ENCODE peak calls at places on chromosomes 4 and X, in six cellular contexts. B is heart left ventricle, S is A673, G is uterus, F is C1 segment of cervical spinal cord, J is neuronal stem cell. N is an unnamed sample.
A peak's percentile ranks its signal among the peaks of the same experiment; 100 is the strongest.

GRCh38 chrX:110699109-110699508 is 96.5 kb downstream of the CHRDL1 start:
- DNase-seq in F (no peak), B (no peak), G (no peak), S (no peak), J (no peak), N (no peak)

GRCh38 chr4:98838977-98839618 is 89.8 kb downstream of the EIF4E start:
- DNase-seq in J (no peak), B (no peak), F (no peak), G (no peak), S (peak; percentile 65), N (peak; percentile 2)

GRCh38 chr4:98470831-98471230 is 187.6 kb downstream of the TSPAN5 start:
- DNase-seq in S (no peak), B (no peak), J (no peak), F (no peak), G (no peak), N (no peak)

GRCh38 chr4:112652216-112652615 is 15.3 kb downstream of the LARP7 start:
- DNase-seq in B (no peak), F (no peak), J (peak; percentile 51), S (no peak), G (no peak), N (no peak)

GRCh38 chr4:10482913-10483312 is 25.7 kb upstream of the ZNF518B start:
- DNase-seq in J (no peak), G (no peak), S (no peak), F (no peak), B (no peak), N (no peak)

GRCh38 chrX:23403849-23404248 is 69.2 kb downstream of the PTCHD1 start:
- DNase-seq in F (no peak), S (peak; percentile 23), B (no peak), G (no peak), J (no peak), N (no peak)

GRCh38 chr4:123856689-123857545 is 460.3 kb downstream of the SPRY1 start:
- DNase-seq in F (peak; percentile 8), J (peak; percentile 23), G (no peak), S (peak; percentile 91), B (no peak), N (peak; percentile 20)

GRCh38 chr4:124970011-124970410 is 257.5 kb upstream of the ANKRD50 start:
- DNase-seq in B (no peak), S (no peak), F (no peak), J (no peak), G (no peak), N (no peak)

GRCh38 chr4:96630839-96631238 is 790.9 kb downstream of the PDHA2 start:
- DNase-seq in S (no peak), F (no peak), J (no peak), B (no peak), G (no peak), N (no peak)

GRCh38 chrX:30735839-30736238 is 82.6 kb downstream of the GK start:
- DNase-seq in G (peak; percentile 23), F (no peak), S (peak; percentile 74), B (no peak), J (peak; percentile 41), N (peak; percentile 71)

GRCh38 chr4:125125256-125125655 is 189.5 kb upstream of the FAT4 start:
- DNase-seq in G (no peak), J (peak; percentile 11), F (no peak), B (no peak), S (no peak), N (no peak)